ENCODE peak calls at places on chromosomes 13 and 19, in seven cellular contexts. H is SK-N-SH, P is sigmoid colon, V is tibial nerve, Z is K562, J is suprapubic skin, A is ovary. O is an unnamed sample.

GRCh38 chr19:12052571-12053169 is at the start of gene ZNF878:
- DNase-seq in H (peak; percentile 96), P (peak; percentile 95), V (peak; percentile 73), Z (peak; percentile 84), J (peak; percentile 95), A (peak; percentile 93), O (peak; percentile 93)

GRCh38 chr19:32624410-32624809 is 43.4 kb downstream of the PDCD5 start:
- DNase-seq in H (no peak), P (no peak), V (no peak), Z (no peak), J (no peak), A (no peak), O (no peak)

GRCh38 chr19:3176715-3177501 is 1.7 kb upstream of the S1PR4 start:
- DNase-seq in H (no peak), P (no peak), V (no peak), Z (peak; percentile 85), J (no peak), A (no peak), O (peak; percentile 71)

GRCh38 chr13:87087741-87088140 is 583.4 kb upstream of the SLITRK5 start:
- DNase-seq in H (no peak), P (no peak), V (no peak), Z (no peak), J (no peak), A (no peak), O (no peak)

GRCh38 chr13:23752111-23753001 is 136.8 kb downstream of the MIPEP start:
- DNase-seq in H (no peak), P (no peak), V (no peak), Z (no peak), J (no peak), A (no peak), O (no peak)

GRCh38 chr19:30425885-30426838 is 54.0 kb downstream of the ZNF536 start:
- DNase-seq in H (no peak), P (no peak), V (no peak), Z (no peak), J (no peak), A (no peak), O (no peak)

GRCh38 chr13:91576590-91576989 is 178.2 kb downstream of the GPC5 start:
- DNase-seq in H (no peak), P (no peak), V (no peak), Z (peak; percentile 37), J (no peak), A (no peak), O (peak; percentile 9)

GRCh38 chr13:63041640-63042414 is 1626.2 kb upstream of the PCDH20 start:
- DNase-seq in H (no peak), P (no peak), V (no peak), Z (no peak), J (no peak), A (no peak), O (no peak)

GRCh38 chr13:106197506-106197905 is 338.0 kb downstream of the EFNB2 start:
- DNase-seq in H (no peak), P (no peak), V (no peak), Z (no peak), J (no peak), A (no peak), O (no peak)

GRCh38 chr19:3013261-3013725 is 15.8 kb downstream of the TLE2 start:
- DNase-seq in H (no peak), P (no peak), V (no peak), Z (no peak), J (no peak), A (no peak), O (no peak)

GRCh38 chr19:48987323-48987722 is 5.8 kb downstream of the GYS1 start:
- DNase-seq in H (no peak), P (no peak), V (no peak), Z (no peak), J (no peak), A (no peak), O (no peak)

GRCh38 chr13:94384217-94384905 is 95.1 kb downstream of the DCT start:
- DNase-seq in H (no peak), P (no peak), V (no peak), Z (no peak), J (no peak), A (no peak), O (no peak)

GRCh38 chr13:99380921-99381645 is 73.9 kb upstream of the GPR183 start:
- DNase-seq in H (no peak), P (peak; percentile 48), V (no peak), Z (no peak), J (no peak), A (no peak), O (no peak)

GRCh38 chr19:31220540-31220939 is 128.7 kb downstream of the TSHZ3 start:
- DNase-seq in H (no peak), P (no peak), V (no peak), Z (peak; percentile 14), J (no peak), A (no peak), O (no peak)

GRCh38 chr19:31595521-31595920 is 246.3 kb upstream of the TSHZ3 start:
- DNase-seq in H (no peak), P (no peak), V (no peak), Z (no peak), J (no peak), A (no peak), O (no peak)

GRCh38 chr19:29753190-29753933 is 38.3 kb upstream of the C19orf12 start:
- DNase-seq in H (no peak), P (no peak), V (no peak), Z (peak; percentile 83), J (no peak), A (no peak), O (no peak)

GRCh38 chr13:111006508-111007031 is 91.7 kb upstream of the ANKRD10 start:
- DNase-seq in H (no peak), P (peak; percentile 94), V (peak; percentile 30), Z (peak; percentile 57), J (no peak), A (peak; percentile 77), O (peak; percentile 55)

DNA sequence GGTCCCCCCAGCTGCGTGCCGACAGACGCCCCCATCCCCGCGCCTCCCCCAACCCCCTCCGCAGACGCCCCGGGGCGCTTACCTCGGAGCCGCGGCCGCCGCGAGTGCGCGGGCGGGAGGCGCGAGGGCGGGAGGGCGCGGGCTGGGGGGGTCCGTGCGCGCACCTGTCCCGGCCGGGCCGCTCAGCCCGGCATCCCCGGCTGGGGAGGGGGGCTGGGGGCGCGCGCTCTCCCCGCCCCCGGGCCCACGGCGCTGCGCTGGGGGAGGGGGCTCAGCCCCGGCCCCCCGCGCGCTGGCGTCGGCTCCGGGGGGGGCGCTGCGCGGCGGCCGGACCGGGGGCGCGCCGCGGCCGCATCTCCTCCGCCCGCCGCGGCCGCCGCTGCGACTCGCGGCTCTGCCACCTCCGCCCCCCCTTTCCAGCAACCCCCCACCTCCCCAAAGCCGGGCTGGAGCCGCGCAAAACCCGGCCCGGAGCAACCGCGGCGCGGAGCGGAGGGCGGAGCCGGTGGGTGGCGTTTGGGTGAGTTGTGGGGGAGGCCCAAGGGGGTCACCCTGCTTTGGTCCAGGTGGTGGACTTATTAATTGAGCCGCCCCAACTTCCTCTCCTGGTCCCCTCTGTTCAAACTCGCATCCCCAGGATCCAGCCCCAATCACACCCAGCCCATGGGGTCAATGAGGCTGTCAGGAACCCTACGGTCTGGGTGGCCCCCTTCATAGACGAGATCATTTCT is 22.1 kb upstream of the SEMA6B start:
- DNase-seq in H (peak; percentile 94), P (no peak), V (no peak), Z (peak; percentile 91), J (no peak), A (no peak), O (no peak)
- H3K4me3 ChIP-seq in H (peak overlapping the region; percentile 26), P (peak overlapping the region; percentile 34), V (no peak overlapping the region), Z (peak overlapping the region; percentile 41), J (peak overlapping the region; percentile 42), A (no peak overlapping the region), O (no peak overlapping the region)

GRCh38 chr13:66657165-66657895 is 572.8 kb downstream of the PCDH9 start:
- DNase-seq in H (peak; percentile 28), P (peak; percentile 66), V (no peak), Z (no peak), J (no peak), A (peak; percentile 24), O (no peak)
- TF ChIP-seq EP300 in H (peak; percentile 43), P (no peak), V (no peak), Z (no peak), J (no peak), A (no peak), O (no peak)

DNA sequence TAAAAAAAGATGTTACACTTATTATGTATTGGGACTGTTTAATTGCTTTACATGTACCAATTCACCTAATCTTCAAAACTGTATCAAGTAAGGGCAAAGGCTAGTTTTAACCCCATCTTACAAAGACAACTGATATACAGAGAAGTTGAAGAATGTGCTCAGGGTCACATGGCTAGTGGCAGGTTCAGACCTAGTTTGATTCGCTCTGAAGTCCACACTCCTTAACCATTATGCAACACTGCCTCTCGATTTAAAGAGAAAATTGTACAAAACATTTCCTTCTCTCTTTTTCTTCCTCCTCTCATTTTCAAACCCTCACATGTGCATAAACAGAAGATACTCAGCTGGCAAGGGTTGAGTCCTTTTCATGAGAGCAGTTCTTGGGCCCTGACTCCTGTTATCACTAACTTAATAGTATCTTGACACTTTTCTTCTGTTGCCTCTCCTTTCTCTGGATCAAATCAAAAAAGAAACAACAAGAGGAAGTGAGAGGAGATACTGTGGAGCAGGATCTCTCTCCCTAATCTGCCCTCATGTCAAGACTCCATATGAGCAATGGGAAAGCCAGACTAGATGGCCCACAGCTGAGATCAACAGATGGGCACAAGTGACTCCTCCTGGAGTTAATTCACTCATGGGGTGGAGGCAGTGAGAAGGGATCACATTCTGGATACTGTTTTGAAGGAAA is 19.0 kb upstream of the N4BP2L1 start:
- DNase-seq in H (no peak), P (no peak), V (no peak), Z (no peak), J (no peak), A (no peak), O (no peak)
- H3K4me1 ChIP-seq in H (no peaks in the 10 kb centered on the region), P (no peaks in the 10 kb centered on the region), V (no peaks in the 10 kb centered on the region), Z (no peaks in the 10 kb centered on the region), J (no peaks in the 10 kb centered on the region), A (no peaks in the 10 kb centered on the region), O (no peaks in the 10 kb centered on the region)

GRCh38 chr13:112804374-112804773 is 114.5 kb downstream of the ATP11A start:
- DNase-seq in H (no peak), P (no peak), V (no peak), Z (no peak), J (no peak), A (no peak), O (no peak)

GRCh38 chr13:112803422-112803821 is 113.6 kb downstream of the ATP11A start:
- DNase-seq in H (no peak), P (no peak), V (no peak), Z (no peak), J (no peak), A (no peak), O (no peak)

GRCh38 chr13:112799394-112799793 is 109.6 kb downstream of the ATP11A start:
- DNase-seq in H (no peak), P (no peak), V (no peak), Z (no peak), J (no peak), A (no peak), O (no peak)

GRCh38 chr13:112800057-112800456 is 110.2 kb downstream of the ATP11A start:
- DNase-seq in H (no peak), P (no peak), V (no peak), Z (no peak), J (no peak), A (no peak), O (no peak)

DNA sequence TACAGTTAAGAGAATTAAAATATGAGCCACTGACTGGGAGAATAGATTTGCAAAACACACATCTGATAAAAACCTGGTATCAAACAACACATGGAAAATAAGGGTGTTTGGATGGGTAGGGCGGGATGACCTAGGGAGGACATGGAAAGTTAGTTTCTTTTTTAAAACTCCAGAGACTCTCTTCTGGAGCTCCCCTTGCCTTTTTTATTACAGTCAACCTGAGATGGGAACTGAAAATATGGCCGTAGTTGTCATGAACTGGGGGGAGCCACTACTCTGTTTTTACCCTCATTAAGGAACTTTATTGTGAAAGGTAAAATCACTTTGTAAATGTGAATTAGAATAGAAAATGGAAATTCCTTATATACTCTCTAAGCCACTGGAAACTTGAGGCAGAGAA is 113.0 kb downstream of the ATP11A start:
- DNase-seq in H (no peak), P (no peak), V (no peak), Z (no peak), J (no peak), A (no peak), O (no peak)
- H3K4me3 ChIP-seq in H (no peak overlapping the region), P (no peak overlapping the region), V (no peak overlapping the region), Z (no peak overlapping the region), J (no peak overlapping the region), A (no peak overlapping the region), O (no peak overlapping the region)